ENCODE peak calls at places on chromosomes 5 and 9, in ten cellular contexts. One of them, this sample, is unnamed.

GRCh38 chr5:105619725-105620124 is 2051.0 kb downstream of the EFNA5 start:
- DNase-seq in A549: no peak
- DNase-seq in ovary: no peak
- DNase-seq in transverse colon: no peak
- DNase-seq in tibial nerve: no peak
- DNase-seq in HepG2: no peak
- DNase-seq in suprapubic skin: no peak
- DNase-seq in sigmoid colon: no peak
- DNase-seq in stomach: no peak
- DNase-seq in SK-N-SH: no peak
- DNase-seq in this sample: no peak

GRCh38 chr9:121610638-121610953 is 40.8 kb upstream of the DAB2IP start:
- DNase-seq in A549: no peak
- DNase-seq in ovary: no peak
- DNase-seq in transverse colon: no peak
- DNase-seq in tibial nerve: no peak
- DNase-seq in HepG2: no peak
- DNase-seq in suprapubic skin: no peak
- DNase-seq in sigmoid colon: no peak
- DNase-seq in stomach: no peak
- DNase-seq in SK-N-SH: no peak
- DNase-seq in this sample: peak

GRCh38 chr5:75734913-75735789 is 17.9 kb upstream of the POC5 start:
- DNase-seq in A549: peak
- DNase-seq in ovary: no peak
- DNase-seq in transverse colon: peak
- DNase-seq in tibial nerve: no peak
- DNase-seq in HepG2: peak
- DNase-seq in suprapubic skin: no peak
- DNase-seq in sigmoid colon: no peak
- DNase-seq in stomach: peak
- DNase-seq in SK-N-SH: peak
- DNase-seq in this sample: peak

GRCh38 chr5:179334017-179334765 is 11.1 kb downstream of the ADAMTS2 start:
- DNase-seq in A549: no peak
- DNase-seq in ovary: no peak
- DNase-seq in transverse colon: no peak
- DNase-seq in tibial nerve: no peak
- DNase-seq in HepG2: no peak
- DNase-seq in suprapubic skin: no peak
- DNase-seq in sigmoid colon: no peak
- DNase-seq in stomach: no peak
- DNase-seq in SK-N-SH: no peak
- DNase-seq in this sample: no peak

GRCh38 chr5:1654786-1655495 is 131.2 kb upstream of the LPCAT1 start:
- DNase-seq in A549: no peak
- DNase-seq in ovary: no peak
- DNase-seq in transverse colon: no peak
- DNase-seq in tibial nerve: no peak
- DNase-seq in HepG2: no peak
- DNase-seq in suprapubic skin: no peak
- DNase-seq in sigmoid colon: no peak
- DNase-seq in stomach: no peak
- DNase-seq in SK-N-SH: peak
- DNase-seq in this sample: no peak

GRCh38 chr9:24518545-24518944 is 27.2 kb downstream of the IZUMO3 start:
- DNase-seq in A549: no peak
- DNase-seq in ovary: no peak
- DNase-seq in transverse colon: no peak
- DNase-seq in tibial nerve: no peak
- DNase-seq in HepG2: no peak
- DNase-seq in suprapubic skin: no peak
- DNase-seq in sigmoid colon: no peak
- DNase-seq in stomach: no peak
- DNase-seq in SK-N-SH: no peak
- DNase-seq in this sample: no peak

GRCh38 chr9:69945671-69946141 is 97.9 kb upstream of the MAMDC2 start:
- DNase-seq in A549: no peak
- DNase-seq in ovary: no peak
- DNase-seq in transverse colon: peak
- DNase-seq in tibial nerve: peak
- DNase-seq in HepG2: no peak
- DNase-seq in suprapubic skin: no peak
- DNase-seq in sigmoid colon: peak
- DNase-seq in stomach: peak
- DNase-seq in SK-N-SH: no peak
- DNase-seq in this sample: no peak

GRCh38 chr9:136831002-136831719 is 11.1 kb upstream of the AJM1 start:
- DNase-seq in A549: no peak
- DNase-seq in ovary: peak
- DNase-seq in transverse colon: no peak
- DNase-seq in tibial nerve: no peak
- DNase-seq in HepG2: no peak
- DNase-seq in suprapubic skin: no peak
- DNase-seq in sigmoid colon: no peak
- DNase-seq in stomach: no peak
- DNase-seq in SK-N-SH: no peak
- DNase-seq in this sample: no peak

GRCh38 chr5:141245250-141245717 is at the start of gene PCDHB15:
- DNase-seq in A549: no peak
- DNase-seq in ovary: peak
- DNase-seq in transverse colon: peak
- DNase-seq in tibial nerve: no peak
- DNase-seq in HepG2: peak
- DNase-seq in suprapubic skin: no peak
- DNase-seq in sigmoid colon: no peak
- DNase-seq in stomach: no peak
- DNase-seq in SK-N-SH: peak
- DNase-seq in this sample: peak

GRCh38 chr9:135926402-135927194 is 19.3 kb upstream of the CAMSAP1 start:
- DNase-seq in A549: peak
- DNase-seq in ovary: no peak
- DNase-seq in transverse colon: no peak
- DNase-seq in tibial nerve: no peak
- DNase-seq in HepG2: no peak
- DNase-seq in suprapubic skin: peak
- DNase-seq in sigmoid colon: no peak
- DNase-seq in stomach: peak
- DNase-seq in SK-N-SH: no peak
- DNase-seq in this sample: no peak

GRCh38 chr5:175479125-175479881 is 943 bp downstream of the SFXN1 start:
- DNase-seq in A549: no peak
- DNase-seq in ovary: peak
- DNase-seq in transverse colon: peak
- DNase-seq in tibial nerve: no peak
- DNase-seq in HepG2: peak
- DNase-seq in suprapubic skin: no peak
- DNase-seq in sigmoid colon: no peak
- DNase-seq in stomach: no peak
- DNase-seq in SK-N-SH: peak
- DNase-seq in this sample: peak

GRCh38 chr5:90786756-90787155 is 228.2 kb downstream of the ADGRV1 start:
- DNase-seq in A549: no peak
- DNase-seq in ovary: no peak
- DNase-seq in transverse colon: no peak
- DNase-seq in tibial nerve: no peak
- DNase-seq in HepG2: no peak
- DNase-seq in suprapubic skin: no peak
- DNase-seq in sigmoid colon: no peak
- DNase-seq in stomach: no peak
- DNase-seq in SK-N-SH: no peak
- DNase-seq in this sample: no peak

GRCh38 chr5:177025139-177025538 is 2.6 kb downstream of the ZNF346 start:
- DNase-seq in A549: no peak
- DNase-seq in ovary: no peak
- DNase-seq in transverse colon: no peak
- DNase-seq in tibial nerve: no peak
- DNase-seq in HepG2: no peak
- DNase-seq in suprapubic skin: no peak
- DNase-seq in sigmoid colon: no peak
- DNase-seq in stomach: no peak
- DNase-seq in SK-N-SH: no peak
- DNase-seq in this sample: peak

GRCh38 chr9:113409883-113410206 is 630 bp downstream of the POLE3 start:
- DNase-seq in A549: no peak
- DNase-seq in ovary: no peak
- DNase-seq in transverse colon: no peak
- DNase-seq in tibial nerve: no peak
- DNase-seq in HepG2: no peak
- DNase-seq in suprapubic skin: no peak
- DNase-seq in sigmoid colon: no peak
- DNase-seq in stomach: peak
- DNase-seq in SK-N-SH: no peak
- DNase-seq in this sample: no peak

GRCh38 chr5:160542281-160542680 is 120.6 kb downstream of the PTTG1 start:
- DNase-seq in A549: no peak
- DNase-seq in ovary: no peak
- DNase-seq in transverse colon: no peak
- DNase-seq in tibial nerve: no peak
- DNase-seq in HepG2: no peak
- DNase-seq in suprapubic skin: no peak
- DNase-seq in sigmoid colon: no peak
- DNase-seq in stomach: no peak
- DNase-seq in SK-N-SH: no peak
- DNase-seq in this sample: no peak

GRCh38 chr5:180908998-180909731 is 10.2 kb downstream of the BTNL8 start:
- DNase-seq in A549: no peak
- DNase-seq in ovary: no peak
- DNase-seq in transverse colon: no peak
- DNase-seq in tibial nerve: no peak
- DNase-seq in HepG2: no peak
- DNase-seq in suprapubic skin: no peak
- DNase-seq in sigmoid colon: no peak
- DNase-seq in stomach: no peak
- DNase-seq in SK-N-SH: no peak
- DNase-seq in this sample: no peak

DNA sequence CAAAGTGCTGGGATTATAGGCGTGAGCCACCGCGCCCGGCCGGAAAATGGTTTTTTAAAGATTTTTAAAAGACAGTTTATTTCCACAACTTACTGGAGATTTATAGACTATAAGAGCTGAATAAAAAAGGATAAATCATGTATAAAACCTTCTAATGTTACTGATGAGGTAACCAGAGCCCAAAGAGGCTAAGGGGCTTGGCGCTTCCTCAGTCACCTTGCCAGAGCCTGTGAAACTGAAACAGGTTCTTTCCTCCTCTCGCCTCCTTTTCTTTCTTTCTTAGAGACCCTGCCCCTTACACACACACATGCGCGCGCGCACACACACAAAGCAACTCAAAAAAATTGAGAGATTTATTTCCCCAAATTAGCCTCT is 69.8 kb downstream of the HSD17B3 start:
- DNase-seq in A549: no peak
- DNase-seq in ovary: no peak
- DNase-seq in transverse colon: no peak
- DNase-seq in tibial nerve: no peak
- DNase-seq in HepG2: no peak
- DNase-seq in suprapubic skin: no peak
- DNase-seq in sigmoid colon: no peak
- DNase-seq in stomach: no peak
- DNase-seq in SK-N-SH: no peak
- DNase-seq in this sample: no peak
- H3K27ac ChIP-seq in A549: no peak
- H3K27ac ChIP-seq in ovary: peak
- H3K27ac ChIP-seq in transverse colon: peak
- H3K27ac ChIP-seq in tibial nerve: peak
- H3K27ac ChIP-seq in HepG2: no peak
- H3K27ac ChIP-seq in suprapubic skin: no peak
- H3K27ac ChIP-seq in sigmoid colon: peak
- H3K27ac ChIP-seq in stomach: peak
- H3K27ac ChIP-seq in SK-N-SH: no peak
- H3K27ac ChIP-seq in this sample: no peak

GRCh38 chr9:86093788-86094555 is 5.4 kb downstream of the GOLM1 start:
- DNase-seq in A549: peak
- DNase-seq in ovary: no peak
- DNase-seq in transverse colon: peak
- DNase-seq in tibial nerve: no peak
- DNase-seq in HepG2: peak
- DNase-seq in suprapubic skin: no peak
- DNase-seq in sigmoid colon: no peak
- DNase-seq in stomach: peak
- DNase-seq in SK-N-SH: no peak
- DNase-seq in this sample: no peak
- TF ChIP-seq EP300 in A549: no peak
- TF ChIP-seq EP300 in ovary: no peak
- TF ChIP-seq EP300 in transverse colon: no peak
- TF ChIP-seq EP300 in tibial nerve: no peak
- TF ChIP-seq EP300 in HepG2: peak
- TF ChIP-seq EP300 in suprapubic skin: no peak
- TF ChIP-seq EP300 in sigmoid colon: no peak
- TF ChIP-seq EP300 in stomach: no peak
- TF ChIP-seq EP300 in SK-N-SH: no peak
- TF ChIP-seq EP300 in this sample: no peak

DNA sequence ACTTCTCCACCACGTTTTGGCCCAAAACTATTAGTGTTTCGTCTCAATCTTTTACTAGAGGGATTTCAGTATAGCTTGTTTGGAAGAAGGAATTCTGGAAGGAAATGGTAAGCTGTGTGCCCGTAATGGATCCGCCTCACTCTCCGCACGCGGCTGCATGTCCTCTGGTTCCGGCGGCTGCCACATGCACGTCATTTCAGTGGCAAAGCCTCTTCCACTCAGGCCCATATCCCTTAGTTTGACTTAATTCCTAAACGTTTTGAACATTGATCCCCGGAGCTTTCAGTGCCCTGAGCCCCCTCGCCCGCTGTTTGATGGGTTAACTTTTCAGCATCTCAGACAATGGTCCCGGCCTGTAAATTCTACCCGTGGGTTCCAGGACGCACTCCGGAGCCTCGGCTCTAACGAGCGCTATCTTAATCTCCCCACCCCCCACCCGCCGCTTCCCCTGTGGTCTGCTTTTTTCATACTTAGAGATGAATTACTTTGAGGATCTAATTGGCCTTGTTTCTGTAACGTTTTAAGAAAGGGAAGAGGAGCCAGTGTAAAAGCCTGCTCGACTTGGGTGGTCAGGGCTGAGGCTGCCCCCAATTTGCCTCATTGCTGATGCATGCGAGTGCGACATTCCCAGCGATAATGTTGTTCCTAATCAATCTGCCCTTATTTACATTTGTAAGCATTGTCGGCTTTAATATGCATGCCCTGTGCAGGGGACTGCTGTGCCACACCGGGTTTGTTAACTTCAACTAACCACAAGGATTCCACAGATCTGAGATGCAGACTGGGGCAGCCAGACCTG is 4.6 kb downstream of the PTCH1 start:
- DNase-seq in A549: no peak
- DNase-seq in ovary: no peak
- DNase-seq in transverse colon: no peak
- DNase-seq in tibial nerve: no peak
- DNase-seq in HepG2: no peak
- DNase-seq in suprapubic skin: no peak
- DNase-seq in sigmoid colon: no peak
- DNase-seq in stomach: no peak
- DNase-seq in SK-N-SH: peak
- DNase-seq in this sample: peak
- H3K27ac ChIP-seq in A549: peak
- H3K27ac ChIP-seq in ovary: no peak
- H3K27ac ChIP-seq in transverse colon: peak
- H3K27ac ChIP-seq in tibial nerve: peak
- H3K27ac ChIP-seq in HepG2: peak
- H3K27ac ChIP-seq in suprapubic skin: peak
- H3K27ac ChIP-seq in sigmoid colon: peak
- H3K27ac ChIP-seq in stomach: peak
- H3K27ac ChIP-seq in SK-N-SH: peak
- H3K27ac ChIP-seq in this sample: peak

GRCh38 chr5:117953272-117953671 is 1035.1 kb downstream of the DTWD2 start:
- DNase-seq in A549: no peak
- DNase-seq in ovary: no peak
- DNase-seq in transverse colon: no peak
- DNase-seq in tibial nerve: no peak
- DNase-seq in HepG2: no peak
- DNase-seq in suprapubic skin: no peak
- DNase-seq in sigmoid colon: no peak
- DNase-seq in stomach: no peak
- DNase-seq in SK-N-SH: no peak
- DNase-seq in this sample: no peak
- TF ChIP-seq EP300 in A549: no peak
- TF ChIP-seq EP300 in ovary: no peak
- TF ChIP-seq EP300 in transverse colon: no peak
- TF ChIP-seq EP300 in tibial nerve: no peak
- TF ChIP-seq EP300 in HepG2: no peak
- TF ChIP-seq EP300 in suprapubic skin: no peak
- TF ChIP-seq EP300 in sigmoid colon: no peak
- TF ChIP-seq EP300 in stomach: no peak
- TF ChIP-seq EP300 in SK-N-SH: no peak
- TF ChIP-seq EP300 in this sample: no peak

This sample was measured in K562.